ENCODE peak calls at places on chromosomes 11 and 22, in five cellular contexts. R is tibial nerve, X is GM23338, V is colonic mucosa, N is prostate gland. M is an unnamed sample.

GRCh38 chr11:69398529-69399492 is 82.7 kb upstream of the LINC01488 start:
- DNase-seq in N (no peak), R (no peak), X (peak; percentile 33), V (no peak), M (no peak)

GRCh38 chr11:113138731-113139130 is 175.7 kb upstream of the TTC12 start:
- DNase-seq in R (no peak), X (no peak), V (no peak), N (no peak), M (no peak)

GRCh38 chr11:123549901-123550619 is 104.4 kb downstream of the SCN3B start:
- DNase-seq in N (no peak), R (no peak), V (no peak), X (no peak), M (no peak)

GRCh38 chr11:69912911-69913451 is 93.8 kb upstream of the FGF3 start:
- DNase-seq in R (no peak), N (no peak), X (peak; percentile 51), V (no peak), M (no peak)

GRCh38 chr22:47837703-47838102 is 1075.3 kb downstream of the TBC1D22A start:
- DNase-seq in R (no peak), V (no peak), N (no peak), X (peak; percentile 32), M (no peak)

GRCh38 chr11:114274637-114275036 is 21.6 kb upstream of the NNMT start:
- DNase-seq in R (no peak), N (no peak), V (no peak), X (no peak), M (no peak)

GRCh38 chr22:41256254-41256897 is 15.6 kb upstream of the CHADL start:
- DNase-seq in N (no peak), R (no peak), V (no peak), X (no peak), M (peak; percentile 31)

GRCh38 chr11:119315139-119316016 is 1.6 kb downstream of the MCAM start:
- DNase-seq in X (peak; percentile 73), R (no peak), V (no peak), N (no peak), M (no peak)

GRCh38 chr11:65095427-65095826 is 587 bp upstream of the VPS51 start:
- DNase-seq in R (no peak), V (no peak), X (no peak), N (no peak), M (no peak)

GRCh38 chr11:93655047-93655446 is 6.4 kb upstream of the CEP295 start:
- DNase-seq in V (no peak), N (no peak), X (no peak), R (no peak), M (no peak)

GRCh38 chr11:70397336-70397982 is 870 bp upstream of the CTTN start:
- DNase-seq in V (peak; percentile 32), N (no peak), R (no peak), X (peak; percentile 44), M (peak; percentile 39)

GRCh38 chr11:132142554-132142953 is 772.1 kb downstream of the NTM start:
- DNase-seq in X (no peak), V (no peak), N (no peak), R (no peak), M (no peak)

GRCh38 chr11:108803781-108804180 is 138.9 kb downstream of the DDX10 start:
- DNase-seq in R (no peak), V (no peak), X (no peak), N (no peak), M (no peak)

GRCh38 chr11:47646019-47646418 is 3.7 kb upstream of the MTCH2 start:
- DNase-seq in R (no peak), V (no peak), N (no peak), X (no peak), M (no peak)

GRCh38 chr22:46297151-46297819 is 615 bp downstream of the GTSE1 start:
- DNase-seq in V (peak; percentile 38), X (peak; percentile 54), R (no peak), N (no peak), M (peak; percentile 43)

GRCh38 chr11:19379465-19379864 is 138.7 kb upstream of the E2F8 start:
- DNase-seq in X (no peak), V (no peak), N (no peak), R (no peak), M (no peak)

GRCh38 chr11:121352301-121352891 is 59.8 kb downstream of the SC5D start:
- DNase-seq in X (no peak), R (no peak), N (peak; percentile 14), V (no peak), M (no peak)

GRCh38 chr11:77617892-77618291 is 19.7 kb downstream of the CLNS1A start:
- DNase-seq in N (no peak), X (no peak), R (no peak), V (no peak), M (no peak)

GRCh38 chr22:22789922-22790845 is 97.4 kb upstream of the IGLL5 start:
- DNase-seq in X (no peak), R (no peak), N (no peak), V (no peak), M (no peak)

GRCh38 chr11:125373426-125374391 is 122.4 kb downstream of the FEZ1 start:
- DNase-seq in X (no peak), R (no peak), V (no peak), N (no peak), M (no peak)

GRCh38 chr22:17951315-17951714 is 73.0 kb downstream of the MICAL3 start:
- DNase-seq in V (no peak), N (no peak), X (no peak), R (no peak), M (peak; percentile 63)

GRCh38 chr11:81220166-81220895 is 1513.3 kb downstream of the FAM181B start:
- DNase-seq in X (no peak), R (no peak), N (no peak), V (no peak), M (no peak)

GRCh38 chr11:81888391-81888790 is 845.3 kb downstream of the FAM181B start:
- DNase-seq in R (no peak), V (no peak), X (no peak), N (no peak), M (no peak)

GRCh38 chr11:73388241-73389133 is 12.3 kb downstream of the RELT start:
- DNase-seq in X (peak; percentile 32), R (no peak), V (no peak), N (no peak), M (no peak)

GRCh38 chr11:120334894-120335462 is 1.2 kb upstream of the ARHGEF12 start:
- DNase-seq in N (peak; percentile 83), R (peak; percentile 35), X (peak; percentile 79), V (peak; percentile 90), M (peak; percentile 69)

GRCh38 chr11:87039371-87039770 is 1.6 kb downstream of the TMEM135 start:
- DNase-seq in N (no peak), R (peak; percentile 21), X (no peak), V (no peak), M (no peak)

GRCh38 chr22:37904572-37905533 is 1.2 kb upstream of the MICALL1 start:
- DNase-seq in N (no peak), R (no peak), V (peak; percentile 33), X (peak; percentile 40), M (peak; percentile 10)

GRCh38 chr11:15565846-15566245 is 451.1 kb downstream of the INSC start:
- DNase-seq in N (no peak), V (no peak), X (no peak), R (no peak), M (no peak)

DNA sequence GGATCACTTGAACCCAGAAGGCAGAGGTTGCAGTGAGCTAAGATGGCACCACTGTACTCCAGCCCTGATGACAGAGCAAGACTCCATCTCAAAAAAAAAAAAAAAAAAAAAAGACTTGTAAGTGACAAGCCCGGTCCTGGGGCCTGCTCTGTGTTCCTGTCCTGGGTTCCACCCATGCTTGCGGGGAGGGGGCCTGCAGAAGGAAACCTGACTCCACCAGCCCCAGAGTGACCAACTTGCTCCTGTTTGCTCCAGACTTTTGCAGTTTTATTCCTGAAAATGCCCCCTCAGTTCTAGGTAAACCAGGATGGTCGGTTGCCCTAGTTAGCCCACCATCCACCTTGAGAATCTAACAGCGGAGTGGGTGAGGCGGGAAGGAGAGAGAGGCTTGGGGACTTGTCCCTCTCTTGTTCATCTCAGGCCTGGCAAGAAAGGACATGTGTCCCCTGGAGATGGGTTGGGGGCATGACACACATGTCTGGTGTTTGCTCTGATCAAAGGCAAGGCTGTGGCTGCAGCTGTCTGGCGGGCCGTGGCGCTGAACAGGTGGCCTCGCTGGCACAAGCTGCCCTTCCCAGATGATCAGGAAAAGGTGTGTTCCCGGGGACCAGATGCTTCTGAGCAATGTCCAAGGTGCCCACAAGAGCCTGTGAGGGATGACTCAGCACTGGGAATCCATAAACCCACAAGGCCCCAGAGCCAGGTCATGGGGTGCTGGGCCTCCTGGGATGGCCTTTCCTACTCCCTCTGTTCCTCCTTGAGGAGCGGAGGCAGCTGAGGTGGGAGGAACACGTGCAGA is 9.9 kb upstream of the LRP5 start:
- DNase-seq in V (peak; percentile 86), N (no peak), R (no peak), X (no peak), M (peak; percentile 20)
- H3K27ac ChIP-seq in V (peak overlapping the region; percentile 50), N (no peak overlapping the region), R (no peak overlapping the region), X (no peak overlapping the region), M (no peak overlapping the region)

DNA sequence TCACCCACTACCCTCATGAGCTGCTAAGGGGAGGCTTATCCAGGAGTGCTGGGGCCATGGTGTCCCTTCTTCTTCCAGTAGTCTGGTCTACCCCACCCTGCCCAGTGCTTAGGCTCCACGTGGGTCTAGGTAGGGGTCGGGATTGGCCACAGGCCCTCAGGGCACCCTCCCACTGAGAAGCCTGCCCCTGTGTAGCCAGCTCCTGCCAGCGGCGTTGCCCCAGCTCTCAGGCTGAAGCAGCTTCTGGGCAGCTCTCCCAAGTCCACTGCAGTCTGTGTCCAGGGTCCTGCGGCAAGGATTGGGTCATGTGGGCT is 24.0 kb upstream of the RIC3 start:
- DNase-seq in N (no peak), X (no peak), V (no peak), R (no peak), M (no peak)
- TF ChIP-seq CTCF in N (no peak), X (no peak), V (no peak), R (no peak), M (no peak)

GRCh38 chr11:35107866-35108265 is 31.1 kb upstream of the CD44 start:
- DNase-seq in V (no peak), N (no peak), X (no peak), R (no peak), M (no peak)
- H3K4me1 ChIP-seq in V (peaks cover 4% of the 10 kb centered on the region), N (no peaks in the 10 kb centered on the region), X (no peaks in the 10 kb centered on the region), R (peaks cover 9% of the 10 kb centered on the region), M (no peaks in the 10 kb centered on the region)

GRCh38 chr11:71435278-71435951 is 12.8 kb downstream of the DHCR7 start:
- DNase-seq in R (no peak), V (no peak), X (no peak), N (no peak), M (no peak)
- H3K27ac ChIP-seq in R (no peak overlapping the region), V (no peak overlapping the region), X (no peak overlapping the region), N (no peak overlapping the region), M (no peak overlapping the region)

GRCh38 chr11:107438148-107438547 is 19.5 kb downstream of the CWF19L2 start:
- DNase-seq in R (no peak), N (no peak), X (no peak), V (no peak), M (no peak)
- TF ChIP-seq CTCF in R (no peak), N (no peak), X (no peak), V (no peak), M (no peak)

M was measured in cardiac muscle cell.